ENCODE peak calls at places on chromosomes 2 and 18, in nine cellular contexts. Q is AG09319, K is GM12865, S is AG10803, Z is uterus, M is cardiac muscle cell, J is HFFc6, C is endothelial cell, V is GM23338. P is an unnamed sample.
A peak's percentile ranks its signal among the peaks of the same experiment; 100 is the strongest.

GRCh38 chr2:138271467-138271866 is 230.1 kb upstream of the SPOPL start:
- DNase-seq in Q (no peak), K (no peak), S (no peak), Z (no peak), M (no peak), J (no peak), C (no peak), V (peak; percentile 73), P (no peak)

GRCh38 chr2:170409164-170409535 is 231.2 kb downstream of the MYO3B start:
- DNase-seq in Q (peak; percentile 44), K (peak; percentile 79), S (peak; percentile 67), Z (peak; percentile 64), M (peak; percentile 87), J (peak; percentile 42), C (peak; percentile 73), V (peak; percentile 94), P (peak; percentile 35)

GRCh38 chr18:41751161-41751560 is 203.9 kb upstream of the PIK3C3 start:
- DNase-seq in Q (no peak), K (no peak), S (no peak), Z (no peak), M (no peak), J (peak; percentile 36), C (no peak), V (no peak), P (no peak)

GRCh38 chr18:13364721-13365205 is 146.2 kb downstream of the LDLRAD4 start:
- DNase-seq in Q (no peak), K (no peak), S (no peak), Z (no peak), M (no peak), J (no peak), C (no peak), V (no peak), P (no peak)

GRCh38 chr18:73741946-73742345 is 405.7 kb downstream of the FBXO15 start:
- DNase-seq in Q (no peak), K (no peak), S (peak; percentile 34), Z (no peak), M (no peak), J (peak; percentile 43), C (no peak), V (no peak), P (no peak)

GRCh38 chr2:182182436-182182835 is 196.8 kb downstream of the PPP1R1C start:
- DNase-seq in Q (no peak), K (no peak), S (no peak), Z (no peak), M (no peak), J (no peak), C (no peak), V (no peak), P (no peak)

GRCh38 chr18:78675231-78675630 is 304.4 kb upstream of the SALL3 start:
- DNase-seq in Q (no peak), K (no peak), S (no peak), Z (no peak), M (no peak), J (no peak), C (no peak), V (no peak), P (no peak)

GRCh38 chr2:33029459-33029858 is 82.7 kb downstream of the LTBP1 start:
- DNase-seq in Q (no peak), K (no peak), S (no peak), Z (no peak), M (no peak), J (no peak), C (no peak), V (no peak), P (no peak)

GRCh38 chr2:64504774-64505720 is 19.1 kb upstream of the AFTPH start:
- DNase-seq in Q (no peak), K (no peak), S (no peak), Z (no peak), M (no peak), J (no peak), C (no peak), V (no peak), P (no peak)

GRCh38 chr2:102397167-102397566 is 25.8 kb upstream of the IL18RAP start:
- DNase-seq in Q (no peak), K (no peak), S (no peak), Z (no peak), M (peak; percentile 57), J (no peak), C (no peak), V (peak; percentile 30), P (no peak)

GRCh38 chr2:28978606-28979005 is 2.5 kb upstream of the TOGARAM2 start:
- DNase-seq in Q (no peak), K (no peak), S (no peak), Z (no peak), M (no peak), J (no peak), C (no peak), V (no peak), P (no peak)
- TF ChIP-seq CTCF in Q (no peak), K (no peak), S (no peak), Z (no peak), M (no peak), J (no peak), C (no peak), V (peak; percentile 36), P (no peak)

DNA sequence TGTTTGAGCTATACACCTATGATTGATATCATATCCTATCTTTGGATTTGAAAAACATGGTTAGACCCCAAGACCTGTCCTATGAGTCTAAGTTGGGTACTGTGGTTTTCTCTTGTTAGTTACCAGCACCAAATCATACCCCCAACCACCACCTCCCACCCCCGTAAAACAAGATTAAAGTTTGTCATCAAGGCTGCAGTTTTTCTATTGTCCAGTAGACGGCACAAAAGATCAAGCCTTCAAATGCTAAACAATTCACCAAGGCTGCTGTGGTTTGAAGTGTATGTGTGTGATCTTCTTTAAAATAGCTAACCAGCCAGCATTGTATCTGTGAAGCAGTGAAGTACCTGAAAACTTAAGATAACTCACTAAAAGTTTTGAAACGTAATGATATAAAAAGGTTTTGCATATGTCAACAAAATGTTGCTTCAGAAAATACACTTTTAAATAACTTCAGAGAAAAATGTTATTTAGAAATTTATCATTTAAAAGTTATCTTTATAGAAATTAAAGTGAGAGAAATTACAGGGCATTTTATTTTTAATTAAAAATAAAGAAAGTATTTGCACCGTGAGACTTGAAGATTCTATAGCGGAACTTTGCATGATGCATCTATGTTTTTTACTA is 5.8 kb upstream of the MEIS1 start:
- DNase-seq in Q (no peak), K (peak; percentile 50), S (peak; percentile 62), Z (no peak), M (peak; percentile 80), J (no peak), C (peak; percentile 40), V (peak; percentile 83), P (no peak)
- TF ChIP-seq CTCF in Q (peak; percentile 98), K (peak; percentile 80), S (peak; percentile 97), Z (peak; percentile 88), M (peak; percentile 93), J (peak; percentile 94), C (peak; percentile 95), V (peak; percentile 84), P (peak; percentile 93)

GRCh38 chr2:239975665-239976064 is 49.5 kb downstream of the NDUFA10 start:
- DNase-seq in Q (no peak), K (no peak), S (no peak), Z (no peak), M (no peak), J (no peak), C (no peak), V (no peak), P (no peak)

GRCh38 chr2:239983004-239983778 is 42.0 kb downstream of the NDUFA10 start:
- DNase-seq in Q (no peak), K (no peak), S (no peak), Z (no peak), M (no peak), J (no peak), C (no peak), V (no peak), P (no peak)

GRCh38 chr2:239977111-239977510 is 48.0 kb downstream of the NDUFA10 start:
- DNase-seq in Q (no peak), K (no peak), S (no peak), Z (no peak), M (no peak), J (no peak), C (no peak), V (no peak), P (no peak)

GRCh38 chr2:239978381-239978780 is 46.8 kb downstream of the NDUFA10 start:
- DNase-seq in Q (peak; percentile 56), K (no peak), S (peak; percentile 80), Z (no peak), M (no peak), J (no peak), C (no peak), V (no peak), P (peak; percentile 90)

DNA sequence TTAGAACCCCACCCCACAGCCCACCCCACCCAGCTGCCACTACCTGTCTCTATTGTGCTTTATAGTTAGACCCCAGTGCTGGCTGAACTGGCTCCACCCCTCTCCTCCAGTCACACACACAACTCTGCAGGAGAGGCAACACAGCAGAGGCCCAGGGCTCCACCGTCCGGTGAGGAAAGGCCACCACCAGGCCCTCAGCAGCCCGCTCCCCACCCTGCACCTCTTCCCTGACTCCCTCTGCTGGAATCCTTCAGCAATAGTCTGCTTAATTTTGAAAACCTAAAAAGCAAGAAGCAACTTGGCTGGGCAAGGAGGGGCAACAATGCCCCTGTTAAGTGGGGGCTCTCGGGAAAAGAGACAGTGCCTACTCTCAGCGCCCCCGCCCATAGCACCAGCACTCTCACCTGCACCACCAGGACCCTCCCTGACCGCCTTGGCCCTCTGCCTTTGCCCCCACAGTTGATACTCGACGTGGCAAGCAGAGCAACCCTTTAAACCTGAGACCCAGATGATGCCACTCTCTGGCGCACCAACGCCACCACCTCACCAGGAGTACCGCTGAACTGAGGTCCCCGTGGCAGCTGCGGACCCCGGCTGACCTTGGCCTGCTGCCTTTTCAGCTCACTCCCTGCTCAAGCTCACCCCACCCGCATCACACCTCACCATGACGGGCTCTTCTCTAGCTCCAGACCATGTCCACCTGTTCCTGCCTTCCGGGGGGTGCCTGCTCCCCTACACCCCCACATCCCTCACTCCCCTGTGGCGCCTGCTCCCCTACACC is 45.7 kb downstream of the NDUFA10 start:
- DNase-seq in Q (no peak), K (no peak), S (peak; percentile 39), Z (no peak), M (peak; percentile 78), J (no peak), C (peak; percentile 72), V (peak; percentile 72), P (no peak)
- TF ChIP-seq CTCF in Q (peak; percentile 12), K (no peak), S (peak; percentile 47), Z (peak; percentile 49), M (peak; percentile 49), J (no peak), C (peak; percentile 30), V (peak; percentile 64), P (peak; percentile 48)

DNA sequence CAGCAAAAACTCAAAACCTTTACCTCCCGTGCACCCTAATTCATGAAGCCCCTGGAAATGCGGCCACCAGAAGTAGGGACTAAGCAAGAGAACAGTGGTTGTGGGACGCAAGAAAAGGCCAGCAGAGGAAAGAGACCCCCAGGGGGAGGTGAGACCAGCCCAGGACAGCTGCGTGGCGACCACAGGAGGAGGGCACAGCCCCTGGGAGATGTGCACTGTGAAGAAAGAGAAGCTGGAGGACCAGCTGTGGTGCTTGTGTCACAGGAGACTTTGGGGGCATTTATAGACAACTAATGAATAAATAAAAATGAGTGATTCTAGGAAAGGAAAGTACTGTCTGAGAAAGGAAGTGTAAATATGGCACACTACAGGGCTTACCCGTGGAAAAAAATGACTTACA is 263.8 kb downstream of the EIPR1 start:
- DNase-seq in Q (no peak), K (no peak), S (no peak), Z (no peak), M (no peak), J (no peak), C (no peak), V (no peak), P (no peak)
- TF ChIP-seq CTCF in Q (no peak), K (no peak), S (no peak), Z (no peak), M (no peak), J (no peak), C (no peak), V (no peak), P (no peak)